ENCODE peak calls at places on chromosomes 16 and 17, in ten cellular contexts. X, C, I, L, S, G, R, K, E and Y are unnamed samples.

GRCh38 chr16:49216593-49216992 is 65.0 kb downstream of the CBLN1 start:
- DNase-seq in K (no peak), I (no peak), C (no peak), X (no peak), S (no peak), L (no peak), E (no peak), G (no peak), R (no peak), Y (no peak)

GRCh38 chr16:19555938-19556778 is 655 bp downstream of the VPS35L start:
- DNase-seq in X (no peak), K (no peak), C (no peak), E (peak), L (no peak), I (no peak), S (peak), R (peak), G (peak), Y (peak)

GRCh38 chr16:81548901-81549546 is 104.4 kb downstream of the CMIP start:
- DNase-seq in K (peak), X (no peak), R (no peak), S (peak), I (no peak), G (no peak), L (no peak), C (no peak), E (no peak), Y (peak)

GRCh38 chr17:55158439-55158838 is 106.3 kb upstream of the HLF start:
- DNase-seq in L (no peak), G (no peak), K (no peak), E (no peak), R (no peak), X (no peak), I (no peak), C (no peak), S (peak), Y (no peak)

GRCh38 chr17:76189247-76189646 is 48.2 kb upstream of the FOXJ1 start:
- DNase-seq in S (no peak), E (no peak), C (no peak), L (no peak), X (no peak), G (no peak), K (no peak), I (no peak), R (no peak), Y (no peak)

GRCh38 chr17:82913304-82914043 is 73.7 kb upstream of the ZNF750 start:
- DNase-seq in X (no peak), G (peak), C (peak), L (no peak), E (no peak), K (peak), I (no peak), S (peak), R (no peak), Y (no peak)

GRCh38 chr16:57372372-57373116 is at the start of gene CX3CL1:
- DNase-seq in L (peak), S (no peak), R (no peak), K (peak), I (peak), C (peak), X (peak), E (no peak), G (peak), Y (peak)

GRCh38 chr16:68091604-68092261 is 6.6 kb downstream of the NFATC3 start:
- DNase-seq in L (no peak), C (no peak), S (peak), X (no peak), K (peak), I (no peak), G (no peak), E (no peak), R (no peak), Y (no peak)

GRCh38 chr17:32142857-32143524 is 689 bp downstream of the RHOT1 start:
- DNase-seq in S (peak), X (peak), I (peak), E (no peak), L (peak), K (peak), C (peak), G (peak), R (peak), Y (peak)

GRCh38 chr16:75203106-75203505 is 3.9 kb downstream of the CTRB2 start:
- DNase-seq in L (no peak), R (no peak), G (no peak), I (peak), S (no peak), X (no peak), C (no peak), E (no peak), K (no peak), Y (no peak)

GRCh38 chr16:10312784-10313724 is 72.8 kb upstream of the ATF7IP2 start:
- DNase-seq in E (no peak), I (no peak), X (no peak), C (peak), R (no peak), K (peak), S (no peak), G (no peak), L (no peak), Y (no peak)

GRCh38 chr17:12765544-12765943 is 23.8 kb upstream of the ARHGAP44 start:
- DNase-seq in E (no peak), K (no peak), I (no peak), C (peak), G (no peak), L (peak), S (peak), X (no peak), R (peak), Y (no peak)

GRCh38 chr17:43832976-43833829 is at the start of gene MPP3:
- DNase-seq in K (no peak), I (no peak), X (peak), E (no peak), R (peak), C (peak), S (peak), G (peak), L (peak), Y (peak)

GRCh38 chr17:3754458-3755334 is 31.0 kb downstream of the HASPIN start:
- DNase-seq in X (no peak), I (peak), G (peak), L (peak), S (peak), K (no peak), R (peak), E (peak), C (peak), Y (peak)

GRCh38 chr17:57553991-57554825 is 190.9 kb downstream of the CCDC182 start:
- DNase-seq in K (no peak), E (no peak), R (peak), C (no peak), S (peak), X (no peak), G (peak), I (no peak), L (no peak), Y (peak)

GRCh38 chr17:3986270-3986938 is 22.2 kb upstream of the ATP2A3 start:
- DNase-seq in G (peak), S (no peak), X (no peak), L (no peak), E (no peak), R (no peak), C (peak), K (no peak), I (no peak), Y (no peak)

GRCh38 chr17:80827646-80828643 is 163.7 kb upstream of the CHMP6 start:
- DNase-seq in L (no peak), I (peak), X (no peak), R (no peak), C (no peak), S (peak), G (no peak), K (no peak), E (peak), Y (no peak)

GRCh38 chr17:28828294-28829040 is 14.1 kb downstream of the FAM222B start:
- DNase-seq in C (peak), L (no peak), I (peak), S (no peak), K (no peak), X (no peak), G (no peak), E (no peak), R (no peak), Y (no peak)

GRCh38 chr17:55532670-55533069 is 21.4 kb upstream of the SMIM36 start:
- DNase-seq in K (no peak), C (no peak), I (no peak), S (no peak), X (no peak), E (no peak), R (no peak), G (no peak), L (no peak), Y (no peak)

GRCh38 chr17:50531428-50532025 is 1.0 kb upstream of the EPN3 start:
- DNase-seq in C (no peak), L (no peak), I (no peak), R (no peak), E (no peak), G (no peak), S (no peak), X (no peak), K (no peak), Y (no peak)

GRCh38 chr17:1041746-1042145 is 44.8 kb downstream of the TIMM22 start:
- DNase-seq in E (no peak), S (no peak), G (no peak), I (no peak), R (no peak), L (no peak), C (no peak), X (no peak), K (no peak), Y (no peak)

GRCh38 chr17:1039511-1040215 is 42.7 kb downstream of the TIMM22 start:
- DNase-seq in L (no peak), C (peak), K (no peak), I (peak), S (no peak), E (no peak), X (peak), G (no peak), R (no peak), Y (peak)

GRCh38 chr17:1038459-1039118 is 41.7 kb downstream of the TIMM22 start:
- DNase-seq in E (no peak), L (no peak), I (no peak), K (no peak), C (no peak), S (no peak), G (no peak), R (no peak), X (no peak), Y (no peak)

GRCh38 chr17:1039119-1039507 is 42.2 kb downstream of the TIMM22 start:
- DNase-seq in L (no peak), I (no peak), E (no peak), S (no peak), X (no peak), K (no peak), R (no peak), G (no peak), C (no peak), Y (no peak)

GRCh38 chr17:1040216-1040600 is 43.3 kb downstream of the TIMM22 start:
- DNase-seq in C (no peak), R (no peak), X (peak), S (no peak), L (no peak), I (no peak), E (no peak), K (peak), G (no peak), Y (no peak)
- H3K27ac ChIP-seq in C (peak), R (no peak), X (peak), S (no peak), L (no peak), I (peak), E (no peak), K (peak), G (peak), Y (peak)

GRCh38 chr17:46894024-46894423 is 28.9 kb upstream of the GOSR2 start:
- DNase-seq in C (no peak), L (no peak), X (no peak), K (peak), E (no peak), I (no peak), S (no peak), R (no peak), G (no peak), Y (no peak)

GRCh38 chr17:46892192-46892703 is 30.7 kb upstream of the GOSR2 start:
- DNase-seq in S (no peak), L (no peak), R (no peak), E (no peak), G (no peak), X (no peak), K (no peak), I (no peak), C (no peak), Y (no peak)

GRCh38 chr17:46895171-46895570 is 27.8 kb upstream of the GOSR2 start:
- DNase-seq in L (no peak), E (no peak), I (no peak), S (no peak), G (no peak), X (no peak), R (no peak), K (no peak), C (no peak), Y (no peak)

GRCh38 chr17:46896991-46897390 is 26.0 kb upstream of the GOSR2 start:
- DNase-seq in K (no peak), L (no peak), R (no peak), C (no peak), S (no peak), I (no peak), X (no peak), G (no peak), E (no peak), Y (no peak)

GRCh38 chr17:46894476-46895151 is 28.3 kb upstream of the GOSR2 start:
- DNase-seq in C (no peak), K (no peak), G (no peak), I (no peak), L (no peak), S (no peak), E (no peak), R (peak), X (no peak), Y (no peak)
- TF ChIP-seq EP300 in C (no peak), K (no peak), G (no peak), I (no peak), L (no peak), S (no peak), E (no peak), R (no peak), X (no peak), Y (no peak)

GRCh38 chr17:73522696-73523095 is 121.5 kb downstream of the SDK2 start:
- DNase-seq in G (no peak), S (no peak), I (no peak), K (no peak), C (no peak), E (no peak), L (no peak), R (no peak), X (no peak), Y (no peak)

GRCh38 chr17:73519621-73520368 is 124.5 kb downstream of the SDK2 start:
- DNase-seq in R (no peak), C (no peak), K (no peak), E (no peak), L (no peak), G (no peak), I (no peak), S (no peak), X (no peak), Y (no peak)

GRCh38 chr17:73520369-73520761 is 123.9 kb downstream of the SDK2 start:
- DNase-seq in G (no peak), I (no peak), C (no peak), S (no peak), L (no peak), K (no peak), E (no peak), X (no peak), R (no peak), Y (no peak)

GRCh38 chr17:73522107-73522506 is 122.1 kb downstream of the SDK2 start:
- DNase-seq in S (no peak), I (no peak), L (no peak), E (no peak), K (no peak), X (no peak), G (no peak), C (no peak), R (no peak), Y (no peak)

GRCh38 chr17:73521376-73521775 is 122.9 kb downstream of the SDK2 start:
- DNase-seq in K (no peak), G (no peak), X (no peak), S (no peak), R (no peak), I (no peak), L (no peak), C (no peak), E (no peak), Y (no peak)
- H3K27ac ChIP-seq in K (no peak), G (no peak), X (no peak), S (no peak), R (no peak), I (no peak), L (no peak), C (no peak), E (no peak), Y (no peak)

GRCh38 chr17:1294157-1294717 is 14.8 kb downstream of the TRARG1 start:
- DNase-seq in L (no peak), E (no peak), C (peak), R (no peak), I (no peak), G (no peak), K (no peak), S (no peak), X (no peak), Y (peak)
- TF ChIP-seq EP300 in L (no peak), E (no peak), C (no peak), R (no peak), I (no peak), G (no peak), K (no peak), S (no peak), X (no peak), Y (no peak)

DNA sequence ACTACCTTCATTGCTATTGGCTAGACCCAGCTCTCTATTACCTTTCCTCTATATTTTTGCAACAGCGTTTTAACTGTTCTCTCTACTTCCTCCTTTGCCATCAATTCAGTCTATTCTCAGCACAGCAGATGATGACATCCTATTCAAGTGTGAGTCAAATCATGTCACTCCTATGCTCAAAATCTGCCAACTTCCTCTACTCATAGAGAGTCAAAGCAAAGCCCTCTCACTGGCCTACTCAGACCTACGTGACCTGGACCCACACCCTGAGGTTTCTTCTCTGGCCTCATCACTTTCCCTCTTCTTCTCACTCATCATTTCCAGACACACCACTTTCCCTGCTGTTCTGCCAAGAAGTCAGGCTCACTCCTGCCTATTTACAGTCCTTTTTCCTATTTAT is 289.0 kb upstream of the AXIN2 start:
- DNase-seq in S (peak), I (no peak), K (no peak), C (no peak), G (no peak), L (no peak), X (no peak), R (no peak), E (no peak), Y (no peak)
- H3K27ac ChIP-seq in S (peak), I (no peak), K (no peak), C (no peak), G (no peak), L (no peak), X (no peak), R (no peak), E (no peak), Y (no peak)

DNA sequence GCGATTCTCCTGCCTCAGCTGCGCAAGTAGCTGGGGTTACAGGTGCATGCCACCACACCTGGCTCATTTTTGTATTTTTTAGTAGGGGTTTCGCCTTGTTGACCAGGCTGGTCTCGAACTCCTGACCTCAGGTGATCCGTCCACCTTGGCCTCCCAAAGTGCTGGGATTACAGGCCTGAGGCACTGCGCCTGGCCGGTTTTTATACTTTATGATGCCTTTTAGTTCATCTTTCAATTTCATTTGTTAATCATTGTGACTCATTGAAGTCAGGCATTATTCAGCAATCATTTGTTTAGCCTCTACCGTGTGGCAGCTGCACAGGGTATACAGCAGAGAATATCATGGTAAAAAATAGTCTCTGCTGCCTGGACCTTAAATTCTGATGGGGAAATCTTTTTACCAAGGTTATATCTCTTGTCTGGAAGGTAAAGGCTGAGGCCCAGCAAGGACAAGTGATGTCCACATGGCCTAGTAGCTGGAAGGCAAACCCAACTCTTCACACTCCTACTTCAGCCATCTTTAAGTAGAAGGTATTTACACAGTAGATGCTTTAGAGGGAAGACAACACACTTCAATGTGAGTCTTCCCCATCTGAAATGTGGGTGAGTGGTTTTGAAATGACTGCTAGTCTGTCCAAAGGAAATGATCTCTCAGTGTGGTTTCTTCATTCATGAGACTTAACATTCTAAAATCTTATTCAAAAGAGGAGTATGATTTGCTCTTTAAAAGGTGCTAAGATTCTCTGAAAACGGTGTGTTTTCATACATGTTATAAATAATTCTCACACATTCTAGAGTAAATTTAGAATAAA is 2.4 kb downstream of the PRPSAP2 start:
- DNase-seq in X (no peak), K (no peak), R (no peak), I (no peak), C (no peak), L (no peak), S (no peak), E (no peak), G (no peak), Y (no peak)
- TF ChIP-seq EP300 in X (no peak), K (no peak), R (no peak), I (no peak), C (no peak), L (no peak), S (no peak), E (no peak), G (no peak), Y (no peak)

GRCh38 chr17:7133916-7134315 is 19.3 kb upstream of the ASGR2 start:
- DNase-seq in R (no peak), X (no peak), I (no peak), L (no peak), E (no peak), C (no peak), G (no peak), K (no peak), S (no peak), Y (no peak)

GRCh38 chr17:7136266-7136877 is 21.8 kb upstream of the ASGR2 start:
- DNase-seq in R (peak), C (peak), S (peak), G (peak), E (no peak), X (peak), I (no peak), K (peak), L (peak), Y (peak)

GRCh38 chr17:7130626-7131467 is 16.2 kb upstream of the ASGR2 start:
- DNase-seq in X (no peak), K (no peak), I (no peak), L (no peak), G (no peak), R (no peak), S (no peak), E (no peak), C (no peak), Y (no peak)

GRCh38 chr17:7132511-7133094 is 18.0 kb upstream of the ASGR2 start:
- DNase-seq in S (no peak), I (no peak), C (no peak), K (peak), R (no peak), L (no peak), G (no peak), E (peak), X (no peak), Y (peak)

DNA sequence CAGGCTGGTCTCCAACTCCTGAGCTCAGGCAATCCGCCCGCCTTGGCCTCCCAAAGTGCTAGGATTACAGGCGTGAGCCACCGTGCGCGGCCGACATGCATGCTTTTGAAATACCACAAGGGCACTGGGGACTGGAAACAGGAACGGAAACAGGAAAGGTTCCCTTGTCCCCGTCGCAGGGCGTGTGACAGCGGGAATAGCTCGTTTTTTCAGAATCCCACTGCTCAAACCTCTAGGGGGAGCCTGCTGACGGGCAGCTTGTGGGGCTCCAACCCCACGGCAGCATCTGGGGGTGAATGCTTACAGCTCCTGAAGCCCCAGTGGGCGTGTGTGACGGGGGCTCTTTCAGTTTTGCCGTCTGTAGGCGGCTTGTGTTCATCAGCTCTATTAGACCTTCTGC is 18.8 kb upstream of the ASGR2 start:
- DNase-seq in K (peak), L (no peak), S (peak), C (no peak), E (no peak), I (no peak), R (peak), G (peak), X (no peak), Y (peak)
- H3K27ac ChIP-seq in K (peak), L (no peak), S (no peak), C (no peak), E (peak), I (no peak), R (no peak), G (no peak), X (no peak), Y (no peak)

GRCh38 chr16:31708348-31708747 is 165.3 kb upstream of the ZNF267 start:
- DNase-seq in X (no peak), C (no peak), R (peak), G (no peak), K (no peak), S (no peak), E (no peak), I (no peak), L (no peak), Y (no peak)
- TF ChIP-seq EP300 in X (no peak), C (no peak), R (no peak), G (no peak), K (no peak), S (no peak), E (no peak), I (no peak), L (no peak), Y (no peak)